ENCODE peak calls at places on chromosome 21, in six cellular contexts. N is fibroblast of pulmonary artery, H is AG08395, G is NCI-H146, D is GM23338, Z is MV-4-11. Y is an unnamed sample.

GRCh38 chr21:42164064-42164789 is 54.7 kb upstream of the ABCG1 start:
- DNase-seq in N (peak), H (no peak), G (peak), D (peak), Z (peak), Y (no peak)

GRCh38 chr21:26297856-26298255 is 127.3 kb upstream of the APP start:
- DNase-seq in N (no peak), H (peak), G (no peak), D (no peak), Z (no peak), Y (peak)

GRCh38 chr21:32611471-32611997 is 643 bp downstream of the CFAP298 start:
- DNase-seq in N (peak), H (peak), G (peak), D (peak), Z (no peak), Y (no peak)

GRCh38 chr21:18725653-18726052 is 322.1 kb upstream of the TMPRSS15 start:
- DNase-seq in N (no peak), H (no peak), G (peak), D (peak), Z (peak), Y (no peak)

GRCh38 chr21:31366825-31367224 is 22.8 kb upstream of the TIAM1 start:
- DNase-seq in N (peak), H (no peak), G (no peak), D (no peak), Z (no peak), Y (no peak)

GRCh38 chr21:33011462-33011861 is 14.3 kb upstream of the OLIG2 start:
- DNase-seq in N (peak), H (peak), G (no peak), D (no peak), Z (no peak), Y (peak)

GRCh38 chr21:32562426-32562825 is 22.9 kb downstream of the TCP10L start:
- DNase-seq in N (peak), H (peak), G (no peak), D (peak), Z (peak), Y (peak)

GRCh38 chr21:37153193-37153934 is 80.3 kb downstream of the TTC3 start:
- DNase-seq in N (peak), H (peak), G (no peak), D (no peak), Z (no peak), Y (peak)

GRCh38 chr21:17818158-17819113 is 720 bp downstream of the C21orf91 start:
- DNase-seq in N (peak), H (peak), G (peak), D (peak), Z (peak), Y (no peak)

GRCh38 chr21:35646606-35647005 is 413.7 kb downstream of the SETD4 start:
- DNase-seq in N (no peak), H (peak), G (no peak), D (no peak), Z (peak), Y (no peak)

GRCh38 chr21:43731891-43732711 is 13.2 kb downstream of the PDXK start:
- DNase-seq in N (no peak), H (peak), G (no peak), D (no peak), Z (no peak), Y (peak)

GRCh38 chr21:37799193-37800121 is 116.8 kb downstream of the KCNJ6 start:
- DNase-seq in N (no peak), H (no peak), G (no peak), D (no peak), Z (no peak), Y (no peak)

GRCh38 chr21:29466532-29466931 is 167.8 kb downstream of the BACH1 start:
- DNase-seq in N (no peak), H (no peak), G (no peak), D (no peak), Z (no peak), Y (no peak)

GRCh38 chr21:37939251-37939650 is 23.0 kb upstream of the KCNJ6 start:
- DNase-seq in N (no peak), H (no peak), G (no peak), D (no peak), Z (no peak), Y (no peak)

GRCh38 chr21:16195896-16196443 is 466.2 kb downstream of the USP25 start:
- DNase-seq in N (peak), H (no peak), G (no peak), D (no peak), Z (no peak), Y (no peak)

GRCh38 chr21:27134513-27134912 is 167.6 kb upstream of the ADAMTS5 start:
- DNase-seq in N (peak), H (no peak), G (no peak), D (no peak), Z (no peak), Y (no peak)

GRCh38 chr21:32132409-32132808 is 146.4 kb downstream of the MIS18A start:
- DNase-seq in N (no peak), H (no peak), G (no peak), D (no peak), Z (no peak), Y (no peak)

GRCh38 chr21:45513741-45514310 is 28.4 kb downstream of the SLC19A1 start:
- DNase-seq in N (no peak), H (no peak), G (no peak), D (no peak), Z (no peak), Y (no peak)

Y was measured in GM04503.